ENCODE peak calls at places on chromosomes 6 and 20, in eight cellular contexts. One of them, this sample, is unnamed.

GRCh38 chr6:67300430-67301040 is 1334.5 kb upstream of the ADGRB3 start:
- DNase-seq in OCI-LY7: no peak
- DNase-seq in astrocyte of the cerebellum: no peak
- DNase-seq in cardiac fibroblast: no peak
- DNase-seq in epithelial cell of esophagus: no peak
- DNase-seq in uterus: no peak
- DNase-seq in upper lobe of right lung: no peak
- DNase-seq in spleen: peak
- DNase-seq in this sample: no peak

GRCh38 chr20:46202758-46203509 is 84.8 kb downstream of the CD40 start:
- DNase-seq in uterus: peak
- DNase-seq in astrocyte of the cerebellum: no peak
- DNase-seq in OCI-LY7: no peak
- DNase-seq in upper lobe of right lung: no peak
- DNase-seq in cardiac fibroblast: no peak
- DNase-seq in epithelial cell of esophagus: no peak
- DNase-seq in spleen: no peak
- DNase-seq in this sample: no peak

GRCh38 chr6:26172496-26172958 is 85.3 kb downstream of the HFE start:
- DNase-seq in spleen: no peak
- DNase-seq in epithelial cell of esophagus: no peak
- DNase-seq in astrocyte of the cerebellum: no peak
- DNase-seq in OCI-LY7: peak
- DNase-seq in upper lobe of right lung: no peak
- DNase-seq in cardiac fibroblast: peak
- DNase-seq in uterus: no peak
- DNase-seq in this sample: no peak

GRCh38 chr6:144343736-144344428 is 58.7 kb downstream of the UTRN start:
- DNase-seq in uterus: no peak
- DNase-seq in epithelial cell of esophagus: peak
- DNase-seq in cardiac fibroblast: peak
- DNase-seq in OCI-LY7: peak
- DNase-seq in upper lobe of right lung: no peak
- DNase-seq in astrocyte of the cerebellum: no peak
- DNase-seq in spleen: peak
- DNase-seq in this sample: no peak

GRCh38 chr6:118100763-118101162 is 193.7 kb downstream of the SLC35F1 start:
- DNase-seq in spleen: no peak
- DNase-seq in epithelial cell of esophagus: no peak
- DNase-seq in upper lobe of right lung: no peak
- DNase-seq in cardiac fibroblast: no peak
- DNase-seq in astrocyte of the cerebellum: peak
- DNase-seq in uterus: no peak
- DNase-seq in OCI-LY7: no peak
- DNase-seq in this sample: no peak

GRCh38 chr6:90253631-90254030 is 43.0 kb downstream of the BACH2 start:
- DNase-seq in uterus: no peak
- DNase-seq in epithelial cell of esophagus: no peak
- DNase-seq in OCI-LY7: no peak
- DNase-seq in spleen: no peak
- DNase-seq in cardiac fibroblast: peak
- DNase-seq in upper lobe of right lung: no peak
- DNase-seq in astrocyte of the cerebellum: no peak
- DNase-seq in this sample: no peak

GRCh38 chr6:133724726-133725125 is 164.2 kb upstream of the TCF21 start:
- DNase-seq in uterus: no peak
- DNase-seq in OCI-LY7: no peak
- DNase-seq in astrocyte of the cerebellum: peak
- DNase-seq in epithelial cell of esophagus: no peak
- DNase-seq in upper lobe of right lung: no peak
- DNase-seq in spleen: no peak
- DNase-seq in cardiac fibroblast: peak
- DNase-seq in this sample: no peak

GRCh38 chr20:59912609-59913008 is 20.8 kb downstream of the SYCP2 start:
- DNase-seq in astrocyte of the cerebellum: no peak
- DNase-seq in cardiac fibroblast: peak
- DNase-seq in upper lobe of right lung: no peak
- DNase-seq in OCI-LY7: no peak
- DNase-seq in epithelial cell of esophagus: no peak
- DNase-seq in spleen: no peak
- DNase-seq in uterus: no peak
- DNase-seq in this sample: no peak

GRCh38 chr6:71072508-71072907 is 115.6 kb upstream of the B3GAT2 start:
- DNase-seq in astrocyte of the cerebellum: no peak
- DNase-seq in uterus: no peak
- DNase-seq in OCI-LY7: no peak
- DNase-seq in upper lobe of right lung: no peak
- DNase-seq in cardiac fibroblast: peak
- DNase-seq in spleen: no peak
- DNase-seq in epithelial cell of esophagus: peak
- DNase-seq in this sample: no peak

GRCh38 chr6:94559829-94560537 is 1017.4 kb upstream of the MANEA start:
- DNase-seq in cardiac fibroblast: no peak
- DNase-seq in astrocyte of the cerebellum: no peak
- DNase-seq in OCI-LY7: no peak
- DNase-seq in upper lobe of right lung: no peak
- DNase-seq in uterus: no peak
- DNase-seq in spleen: no peak
- DNase-seq in epithelial cell of esophagus: no peak
- DNase-seq in this sample: no peak

GRCh38 chr6:15389079-15389758 is 143.3 kb downstream of the JARID2 start:
- DNase-seq in cardiac fibroblast: peak
- DNase-seq in astrocyte of the cerebellum: no peak
- DNase-seq in upper lobe of right lung: no peak
- DNase-seq in spleen: no peak
- DNase-seq in uterus: no peak
- DNase-seq in epithelial cell of esophagus: no peak
- DNase-seq in OCI-LY7: no peak
- DNase-seq in this sample: no peak

GRCh38 chr6:90355965-90356364 is 59.3 kb upstream of the BACH2 start:
- DNase-seq in cardiac fibroblast: no peak
- DNase-seq in epithelial cell of esophagus: no peak
- DNase-seq in astrocyte of the cerebellum: no peak
- DNase-seq in upper lobe of right lung: no peak
- DNase-seq in OCI-LY7: no peak
- DNase-seq in spleen: no peak
- DNase-seq in uterus: no peak
- DNase-seq in this sample: no peak

GRCh38 chr6:2611092-2611491 is 139.6 kb downstream of the MYLK4 start:
- DNase-seq in uterus: no peak
- DNase-seq in astrocyte of the cerebellum: no peak
- DNase-seq in epithelial cell of esophagus: peak
- DNase-seq in OCI-LY7: no peak
- DNase-seq in spleen: no peak
- DNase-seq in cardiac fibroblast: peak
- DNase-seq in upper lobe of right lung: no peak
- DNase-seq in this sample: no peak

GRCh38 chr20:3995067-3995748 is 20.1 kb downstream of the RNF24 start:
- DNase-seq in OCI-LY7: no peak
- DNase-seq in cardiac fibroblast: peak
- DNase-seq in spleen: no peak
- DNase-seq in upper lobe of right lung: no peak
- DNase-seq in astrocyte of the cerebellum: no peak
- DNase-seq in epithelial cell of esophagus: peak
- DNase-seq in uterus: no peak
- DNase-seq in this sample: no peak

GRCh38 chr6:14571001-14571400 is 453.4 kb downstream of the CD83 start:
- DNase-seq in upper lobe of right lung: no peak
- DNase-seq in astrocyte of the cerebellum: no peak
- DNase-seq in OCI-LY7: no peak
- DNase-seq in epithelial cell of esophagus: no peak
- DNase-seq in spleen: no peak
- DNase-seq in uterus: no peak
- DNase-seq in cardiac fibroblast: no peak
- DNase-seq in this sample: no peak

GRCh38 chr6:142885182-142885867 is 59.7 kb downstream of the HIVEP2 start:
- DNase-seq in uterus: peak
- DNase-seq in spleen: no peak
- DNase-seq in cardiac fibroblast: peak
- DNase-seq in astrocyte of the cerebellum: peak
- DNase-seq in upper lobe of right lung: no peak
- DNase-seq in OCI-LY7: peak
- DNase-seq in epithelial cell of esophagus: peak
- DNase-seq in this sample: peak

DNA sequence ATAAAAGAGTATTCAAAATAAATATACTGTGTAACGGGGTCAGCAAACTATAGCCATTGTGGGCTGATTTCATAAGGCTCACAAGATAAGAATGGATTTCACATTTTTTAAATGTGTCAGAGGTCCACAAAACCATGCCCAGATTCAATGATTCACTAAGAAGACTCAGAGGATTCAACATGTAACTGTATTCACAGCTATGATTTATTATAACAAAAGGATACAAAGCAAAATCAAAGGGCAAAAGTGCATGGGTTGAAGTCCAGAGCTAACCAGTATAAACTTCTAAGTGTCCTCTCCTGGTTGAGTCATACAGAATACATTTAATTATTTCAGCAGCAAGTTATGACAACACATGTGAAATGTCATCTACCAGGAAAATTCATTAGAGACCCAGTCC is 49.2 kb downstream of the TBC1D32 start:
- DNase-seq in OCI-LY7: no peak
- DNase-seq in epithelial cell of esophagus: no peak
- DNase-seq in spleen: no peak
- DNase-seq in uterus: no peak
- DNase-seq in cardiac fibroblast: peak
- DNase-seq in upper lobe of right lung: no peak
- DNase-seq in astrocyte of the cerebellum: no peak
- DNase-seq in this sample: no peak
- TF ChIP-seq CTCF in OCI-LY7: no peak
- TF ChIP-seq CTCF in epithelial cell of esophagus: no peak
- TF ChIP-seq CTCF in spleen: no peak
- TF ChIP-seq CTCF in uterus: no peak
- TF ChIP-seq CTCF in cardiac fibroblast: no peak
- TF ChIP-seq CTCF in upper lobe of right lung: no peak
- TF ChIP-seq CTCF in astrocyte of the cerebellum: no peak
- TF ChIP-seq CTCF in this sample: no peak

GRCh38 chr20:63497946-63498935 is 642 bp downstream of the EEF1A2 start:
- DNase-seq in epithelial cell of esophagus: peak
- DNase-seq in OCI-LY7: no peak
- DNase-seq in spleen: no peak
- DNase-seq in uterus: no peak
- DNase-seq in astrocyte of the cerebellum: no peak
- DNase-seq in cardiac fibroblast: peak
- DNase-seq in upper lobe of right lung: peak
- DNase-seq in this sample: no peak
- H3K4me3 ChIP-seq in epithelial cell of esophagus: no peak
- H3K4me3 ChIP-seq in OCI-LY7: no peak
- H3K4me3 ChIP-seq in spleen: peak
- H3K4me3 ChIP-seq in uterus: no peak
- H3K4me3 ChIP-seq in astrocyte of the cerebellum: peak
- H3K4me3 ChIP-seq in cardiac fibroblast: no peak
- H3K4me3 ChIP-seq in upper lobe of right lung: no peak
- H3K4me3 ChIP-seq in this sample: no peak

DNA sequence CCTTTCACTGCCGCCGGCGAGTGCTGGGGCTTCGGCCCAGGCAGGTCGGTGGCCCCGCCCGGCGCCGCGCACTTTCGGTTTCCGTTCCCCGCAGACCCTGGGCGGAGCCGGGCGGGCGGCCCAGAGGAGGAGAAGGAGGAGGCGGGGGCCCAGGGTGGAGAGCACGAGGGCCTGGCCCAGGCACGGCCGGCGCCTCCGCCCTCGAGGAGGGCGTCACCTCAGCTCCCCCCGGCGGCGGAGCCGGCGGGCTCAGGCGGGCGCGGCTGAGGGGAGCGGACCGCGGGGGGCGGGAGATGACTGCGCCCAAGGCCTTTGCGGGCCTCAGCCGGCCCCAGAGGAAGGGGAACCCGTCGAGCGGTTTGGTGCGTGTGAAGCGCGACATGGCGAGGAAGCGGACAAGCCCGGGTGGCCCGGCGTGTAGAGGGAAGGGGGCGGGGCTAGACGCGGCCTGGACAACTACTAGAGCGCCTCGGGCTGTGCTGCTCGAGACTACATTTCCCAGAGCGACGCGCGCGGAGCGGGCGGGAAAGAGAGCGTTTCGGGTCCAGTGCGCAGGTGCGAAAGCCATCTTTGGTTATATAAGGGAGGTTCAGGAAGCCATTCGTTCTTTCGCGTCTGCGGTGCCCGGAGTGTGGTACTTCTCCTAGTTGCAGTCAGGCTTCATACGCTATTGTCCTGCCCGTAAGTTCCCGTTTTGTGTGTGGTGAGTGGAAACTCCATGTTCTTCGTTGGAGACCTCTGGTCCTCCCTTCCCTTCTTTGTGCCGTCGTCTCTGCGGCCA is at the start of gene ZNFX1:
- DNase-seq in spleen: peak
- DNase-seq in astrocyte of the cerebellum: peak
- DNase-seq in cardiac fibroblast: peak
- DNase-seq in OCI-LY7: peak
- DNase-seq in epithelial cell of esophagus: peak
- DNase-seq in uterus: peak
- DNase-seq in upper lobe of right lung: peak
- DNase-seq in this sample: peak
- TF ChIP-seq CTCF in spleen: peak
- TF ChIP-seq CTCF in astrocyte of the cerebellum: no peak
- TF ChIP-seq CTCF in cardiac fibroblast: no peak
- TF ChIP-seq CTCF in OCI-LY7: peak
- TF ChIP-seq CTCF in epithelial cell of esophagus: no peak
- TF ChIP-seq CTCF in uterus: peak
- TF ChIP-seq CTCF in upper lobe of right lung: no peak
- TF ChIP-seq CTCF in this sample: no peak

DNA sequence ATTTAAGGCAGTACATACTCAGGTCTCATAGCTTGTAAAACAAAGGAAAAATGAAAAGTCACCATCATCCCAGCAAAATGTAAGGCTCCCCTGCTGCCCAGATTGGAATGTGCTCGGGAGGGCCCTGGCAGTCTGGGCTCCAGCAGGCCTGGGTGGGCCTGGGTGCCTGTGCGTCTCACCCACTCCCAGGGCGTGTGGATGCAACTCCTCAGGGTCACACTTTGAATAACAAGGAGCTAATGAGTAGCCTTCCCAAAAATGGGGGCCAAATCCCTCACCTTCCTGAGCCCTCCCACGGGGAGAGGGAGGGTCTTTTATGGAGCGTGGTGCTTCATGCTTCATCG is 10.8 kb upstream of the FAM209A start:
- DNase-seq in epithelial cell of esophagus: no peak
- DNase-seq in spleen: no peak
- DNase-seq in uterus: no peak
- DNase-seq in cardiac fibroblast: no peak
- DNase-seq in OCI-LY7: no peak
- DNase-seq in astrocyte of the cerebellum: no peak
- DNase-seq in upper lobe of right lung: no peak
- DNase-seq in this sample: no peak
- H3K4me3 ChIP-seq in epithelial cell of esophagus: no peak
- H3K4me3 ChIP-seq in spleen: no peak
- H3K4me3 ChIP-seq in uterus: no peak
- H3K4me3 ChIP-seq in cardiac fibroblast: no peak
- H3K4me3 ChIP-seq in OCI-LY7: no peak
- H3K4me3 ChIP-seq in astrocyte of the cerebellum: no peak
- H3K4me3 ChIP-seq in upper lobe of right lung: no peak
- H3K4me3 ChIP-seq in this sample: no peak

DNA sequence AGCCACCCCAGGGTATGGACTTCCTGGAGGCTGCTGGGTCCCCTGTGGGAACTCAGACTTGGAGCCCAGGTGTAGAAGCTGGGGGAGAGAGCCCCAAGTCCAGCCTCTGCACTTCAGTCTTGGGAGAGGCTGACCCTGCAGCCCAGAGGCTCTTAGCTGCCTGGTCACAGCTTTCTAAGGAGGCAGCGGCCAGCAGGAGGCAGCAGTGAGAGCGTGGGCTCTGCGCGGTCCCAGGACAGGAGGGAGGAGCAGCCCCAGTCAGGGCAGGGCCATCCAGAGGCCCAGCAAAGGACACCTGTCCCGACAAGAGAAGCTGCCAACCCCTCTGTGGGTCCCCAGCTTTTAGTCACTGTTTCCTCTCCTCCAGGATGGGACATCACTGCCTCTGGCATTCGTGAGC is 9.4 kb downstream of the TREML2 start:
- DNase-seq in upper lobe of right lung: peak
- DNase-seq in spleen: peak
- DNase-seq in astrocyte of the cerebellum: no peak
- DNase-seq in uterus: no peak
- DNase-seq in cardiac fibroblast: peak
- DNase-seq in OCI-LY7: peak
- DNase-seq in epithelial cell of esophagus: peak
- DNase-seq in this sample: no peak
- TF ChIP-seq CTCF in upper lobe of right lung: peak
- TF ChIP-seq CTCF in spleen: peak
- TF ChIP-seq CTCF in astrocyte of the cerebellum: peak
- TF ChIP-seq CTCF in uterus: no peak
- TF ChIP-seq CTCF in cardiac fibroblast: peak
- TF ChIP-seq CTCF in OCI-LY7: peak
- TF ChIP-seq CTCF in epithelial cell of esophagus: peak
- TF ChIP-seq CTCF in this sample: peak